ENCODE peak calls at places on chromosomes 6 and 20, in six cellular contexts. One of them, this sample, is unnamed.

GRCh38 chr20:2108987-2109386 is 7.4 kb downstream of the STK35 start:
- DNase-seq in bronchial epithelial cell: peak
- DNase-seq in nephron progenitor cell: no peak
- DNase-seq in mucosa of descending colon: no peak
- DNase-seq in Peyer's patch: no peak
- DNase-seq in AG09309: no peak
- DNase-seq in this sample: no peak

GRCh38 chr6:156779206-156780116 is 2.3 kb downstream of the ARID1B start:
- DNase-seq in Peyer's patch: peak
- DNase-seq in mucosa of descending colon: peak
- DNase-seq in AG09309: no peak
- DNase-seq in nephron progenitor cell: peak
- DNase-seq in bronchial epithelial cell: no peak
- DNase-seq in this sample: peak

GRCh38 chr6:34459899-34460593 is 5.8 kb upstream of the PACSIN1 start:
- DNase-seq in AG09309: peak
- DNase-seq in bronchial epithelial cell: peak
- DNase-seq in Peyer's patch: peak
- DNase-seq in nephron progenitor cell: peak
- DNase-seq in mucosa of descending colon: peak
- DNase-seq in this sample: no peak

GRCh38 chr6:13992417-13993055 is 67.8 kb downstream of the RNF182 start:
- DNase-seq in nephron progenitor cell: no peak
- DNase-seq in AG09309: no peak
- DNase-seq in mucosa of descending colon: no peak
- DNase-seq in Peyer's patch: no peak
- DNase-seq in bronchial epithelial cell: peak
- DNase-seq in this sample: no peak

GRCh38 chr6:157471895-157472686 is 91.1 kb downstream of the ZDHHC14 start:
- DNase-seq in AG09309: no peak
- DNase-seq in bronchial epithelial cell: no peak
- DNase-seq in Peyer's patch: no peak
- DNase-seq in nephron progenitor cell: no peak
- DNase-seq in mucosa of descending colon: no peak
- DNase-seq in this sample: peak

GRCh38 chr20:57040924-57041323 is 225.5 kb downstream of the BMP7 start:
- DNase-seq in mucosa of descending colon: peak
- DNase-seq in nephron progenitor cell: no peak
- DNase-seq in AG09309: peak
- DNase-seq in Peyer's patch: no peak
- DNase-seq in bronchial epithelial cell: no peak
- DNase-seq in this sample: no peak

GRCh38 chr6:27753668-27754407 is 158.4 kb downstream of the OR2B2 start:
- DNase-seq in mucosa of descending colon: peak
- DNase-seq in bronchial epithelial cell: peak
- DNase-seq in nephron progenitor cell: peak
- DNase-seq in AG09309: peak
- DNase-seq in Peyer's patch: peak
- DNase-seq in this sample: peak

GRCh38 chr20:35952480-35953410 is 1.6 kb downstream of the SCAND1 start:
- DNase-seq in nephron progenitor cell: no peak
- DNase-seq in AG09309: no peak
- DNase-seq in Peyer's patch: no peak
- DNase-seq in bronchial epithelial cell: peak
- DNase-seq in mucosa of descending colon: no peak
- DNase-seq in this sample: no peak

GRCh38 chr20:63857751-63858392 is 3.4 kb upstream of the ABHD16B start:
- DNase-seq in Peyer's patch: no peak
- DNase-seq in bronchial epithelial cell: no peak
- DNase-seq in nephron progenitor cell: peak
- DNase-seq in AG09309: no peak
- DNase-seq in mucosa of descending colon: peak
- DNase-seq in this sample: peak

GRCh38 chr6:32970413-32971244 is 2.2 kb downstream of the BRD2 start:
- DNase-seq in Peyer's patch: peak
- DNase-seq in AG09309: peak
- DNase-seq in bronchial epithelial cell: peak
- DNase-seq in mucosa of descending colon: peak
- DNase-seq in nephron progenitor cell: peak
- DNase-seq in this sample: peak

GRCh38 chr6:68639826-68640505 is 4.9 kb downstream of the ADGRB3 start:
- DNase-seq in bronchial epithelial cell: no peak
- DNase-seq in Peyer's patch: no peak
- DNase-seq in mucosa of descending colon: no peak
- DNase-seq in nephron progenitor cell: no peak
- DNase-seq in AG09309: no peak
- DNase-seq in this sample: no peak

GRCh38 chr6:74656442-74656841 is 549.4 kb downstream of the COL12A1 start:
- DNase-seq in bronchial epithelial cell: no peak
- DNase-seq in nephron progenitor cell: no peak
- DNase-seq in AG09309: no peak
- DNase-seq in Peyer's patch: no peak
- DNase-seq in mucosa of descending colon: no peak
- DNase-seq in this sample: no peak

GRCh38 chr20:24770628-24771556 is 178.2 kb upstream of the CST7 start:
- DNase-seq in nephron progenitor cell: no peak
- DNase-seq in AG09309: no peak
- DNase-seq in bronchial epithelial cell: no peak
- DNase-seq in Peyer's patch: no peak
- DNase-seq in mucosa of descending colon: no peak
- DNase-seq in this sample: no peak

DNA sequence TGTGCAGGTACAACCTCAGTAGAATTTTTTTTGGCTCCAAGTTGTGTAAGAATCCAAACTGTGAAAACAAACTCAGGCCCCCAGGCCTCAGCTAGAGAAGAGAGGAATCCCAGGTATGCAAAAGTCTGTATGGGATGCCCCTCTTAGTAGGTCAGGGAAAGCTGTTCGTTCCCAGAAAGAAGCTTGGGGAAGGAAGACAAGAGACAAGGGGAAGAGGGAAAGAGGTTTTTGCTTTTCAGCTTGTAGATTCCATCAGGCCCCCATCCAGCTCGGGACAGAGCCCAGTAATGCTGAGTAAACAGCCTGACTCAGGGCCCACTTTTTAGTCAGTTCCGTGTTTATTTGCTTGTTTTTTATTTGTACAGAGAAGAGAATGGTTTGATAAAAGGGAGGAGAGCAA is 184.4 kb upstream of the FOXA2 start:
- DNase-seq in mucosa of descending colon: no peak
- DNase-seq in AG09309: no peak
- DNase-seq in nephron progenitor cell: no peak
- DNase-seq in Peyer's patch: no peak
- DNase-seq in bronchial epithelial cell: peak
- DNase-seq in this sample: no peak
- TF ChIP-seq CTCF in mucosa of descending colon: no peak
- TF ChIP-seq CTCF in AG09309: no peak
- TF ChIP-seq CTCF in nephron progenitor cell: no peak
- TF ChIP-seq CTCF in Peyer's patch: no peak
- TF ChIP-seq CTCF in bronchial epithelial cell: no peak
- TF ChIP-seq CTCF in this sample: no peak

GRCh38 chr6:42396720-42397119 is 55.0 kb downstream of the TRERF1 start:
- DNase-seq in bronchial epithelial cell: no peak
- DNase-seq in mucosa of descending colon: no peak
- DNase-seq in Peyer's patch: no peak
- DNase-seq in AG09309: no peak
- DNase-seq in nephron progenitor cell: no peak
- DNase-seq in this sample: no peak
- TF ChIP-seq CTCF in bronchial epithelial cell: no peak
- TF ChIP-seq CTCF in mucosa of descending colon: no peak
- TF ChIP-seq CTCF in Peyer's patch: no peak
- TF ChIP-seq CTCF in AG09309: no peak
- TF ChIP-seq CTCF in nephron progenitor cell: no peak
- TF ChIP-seq CTCF in this sample: no peak

DNA sequence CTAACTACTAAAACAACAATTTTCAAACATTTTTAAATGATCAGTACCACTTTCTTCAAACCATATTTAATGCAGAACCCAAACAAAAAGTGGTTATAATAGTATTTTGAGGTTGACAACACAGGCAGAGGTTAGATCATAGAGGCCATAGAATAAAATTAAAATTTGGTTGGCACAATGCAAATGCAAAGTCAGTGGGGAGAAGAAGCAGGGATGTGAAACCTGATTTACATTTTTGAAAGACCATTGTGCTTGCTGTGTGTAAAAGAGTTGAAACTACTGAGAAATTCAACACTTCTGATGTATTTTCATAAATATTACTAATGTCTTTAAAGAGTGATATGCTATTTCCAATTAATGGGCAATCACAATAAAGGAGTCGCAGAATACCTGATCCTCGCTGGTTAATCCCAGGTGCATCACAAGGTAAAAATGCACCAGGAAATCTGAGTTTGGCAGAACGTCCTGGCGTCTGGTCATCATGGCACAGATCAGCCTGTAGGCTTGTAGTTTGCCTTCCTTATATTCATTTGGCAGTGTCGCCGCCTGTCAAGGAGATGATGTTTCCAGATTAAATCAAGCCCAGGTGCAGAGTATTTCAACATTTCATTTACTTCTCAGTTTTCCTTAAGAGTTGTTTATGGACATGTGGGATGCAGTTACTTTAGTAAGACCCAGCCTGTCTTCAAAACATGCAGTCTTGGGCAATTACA is 141.2 kb downstream of the RALGAPA2 start:
- DNase-seq in AG09309: no peak
- DNase-seq in Peyer's patch: no peak
- DNase-seq in bronchial epithelial cell: no peak
- DNase-seq in mucosa of descending colon: no peak
- DNase-seq in nephron progenitor cell: no peak
- DNase-seq in this sample: no peak
- TF ChIP-seq CTCF in AG09309: no peak
- TF ChIP-seq CTCF in Peyer's patch: no peak
- TF ChIP-seq CTCF in bronchial epithelial cell: no peak
- TF ChIP-seq CTCF in mucosa of descending colon: no peak
- TF ChIP-seq CTCF in nephron progenitor cell: no peak
- TF ChIP-seq CTCF in this sample: no peak

GRCh38 chr6:72048080-72048479 is 161.7 kb downstream of the RIMS1 start:
- DNase-seq in nephron progenitor cell: no peak
- DNase-seq in Peyer's patch: no peak
- DNase-seq in bronchial epithelial cell: no peak
- DNase-seq in AG09309: no peak
- DNase-seq in mucosa of descending colon: no peak
- DNase-seq in this sample: no peak

GRCh38 chr6:72037006-72037405 is 150.7 kb downstream of the RIMS1 start:
- DNase-seq in nephron progenitor cell: no peak
- DNase-seq in AG09309: no peak
- DNase-seq in mucosa of descending colon: no peak
- DNase-seq in Peyer's patch: no peak
- DNase-seq in bronchial epithelial cell: no peak
- DNase-seq in this sample: no peak

GRCh38 chr6:72040106-72040505 is 153.8 kb downstream of the RIMS1 start:
- DNase-seq in nephron progenitor cell: no peak
- DNase-seq in Peyer's patch: no peak
- DNase-seq in mucosa of descending colon: no peak
- DNase-seq in AG09309: no peak
- DNase-seq in bronchial epithelial cell: no peak
- DNase-seq in this sample: no peak

GRCh38 chr6:72042088-72042487 is 155.7 kb downstream of the RIMS1 start:
- DNase-seq in AG09309: no peak
- DNase-seq in Peyer's patch: no peak
- DNase-seq in mucosa of descending colon: no peak
- DNase-seq in nephron progenitor cell: no peak
- DNase-seq in bronchial epithelial cell: peak
- DNase-seq in this sample: no peak
- TF ChIP-seq CTCF in AG09309: peak
- TF ChIP-seq CTCF in Peyer's patch: no peak
- TF ChIP-seq CTCF in mucosa of descending colon: no peak
- TF ChIP-seq CTCF in nephron progenitor cell: no peak
- TF ChIP-seq CTCF in bronchial epithelial cell: peak
- TF ChIP-seq CTCF in this sample: no peak

DNA sequence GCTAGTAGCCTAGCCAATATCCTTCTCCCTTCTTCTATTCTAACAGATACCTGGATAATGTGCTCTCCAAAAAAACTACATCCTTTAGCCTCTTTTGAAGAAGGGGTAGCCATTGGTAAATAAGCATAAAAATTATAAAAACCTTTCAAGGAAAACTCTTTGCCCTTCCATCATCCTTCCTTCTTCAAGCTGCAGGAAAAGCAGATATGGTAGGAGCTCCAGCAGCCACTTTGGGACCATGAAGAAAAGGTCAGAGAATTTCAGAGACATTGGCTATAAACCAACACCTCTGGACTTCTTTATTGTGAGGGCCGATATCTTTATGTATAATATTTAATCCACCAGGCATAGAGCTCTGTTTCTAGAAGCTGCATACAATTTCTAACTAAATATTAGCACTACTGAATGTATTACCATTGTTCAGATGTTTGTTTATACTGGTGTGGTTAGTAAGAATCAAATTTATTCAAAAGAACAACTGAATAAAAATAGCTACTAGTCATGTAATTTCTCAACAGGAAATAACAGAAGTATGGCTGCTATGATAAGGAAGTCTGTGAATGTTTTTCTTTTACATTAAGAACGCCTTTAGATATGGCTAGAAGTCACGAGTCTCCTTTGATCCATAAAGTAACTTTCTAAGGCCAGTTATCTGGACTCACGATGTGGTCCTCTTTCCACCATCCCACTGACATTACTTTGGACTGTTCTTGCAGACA is 32.2 kb downstream of the MYLK4 start:
- DNase-seq in AG09309: no peak
- DNase-seq in nephron progenitor cell: no peak
- DNase-seq in Peyer's patch: no peak
- DNase-seq in mucosa of descending colon: no peak
- DNase-seq in bronchial epithelial cell: peak
- DNase-seq in this sample: no peak
- TF ChIP-seq CTCF in AG09309: no peak
- TF ChIP-seq CTCF in nephron progenitor cell: no peak
- TF ChIP-seq CTCF in Peyer's patch: no peak
- TF ChIP-seq CTCF in mucosa of descending colon: no peak
- TF ChIP-seq CTCF in bronchial epithelial cell: no peak
- TF ChIP-seq CTCF in this sample: no peak

DNA sequence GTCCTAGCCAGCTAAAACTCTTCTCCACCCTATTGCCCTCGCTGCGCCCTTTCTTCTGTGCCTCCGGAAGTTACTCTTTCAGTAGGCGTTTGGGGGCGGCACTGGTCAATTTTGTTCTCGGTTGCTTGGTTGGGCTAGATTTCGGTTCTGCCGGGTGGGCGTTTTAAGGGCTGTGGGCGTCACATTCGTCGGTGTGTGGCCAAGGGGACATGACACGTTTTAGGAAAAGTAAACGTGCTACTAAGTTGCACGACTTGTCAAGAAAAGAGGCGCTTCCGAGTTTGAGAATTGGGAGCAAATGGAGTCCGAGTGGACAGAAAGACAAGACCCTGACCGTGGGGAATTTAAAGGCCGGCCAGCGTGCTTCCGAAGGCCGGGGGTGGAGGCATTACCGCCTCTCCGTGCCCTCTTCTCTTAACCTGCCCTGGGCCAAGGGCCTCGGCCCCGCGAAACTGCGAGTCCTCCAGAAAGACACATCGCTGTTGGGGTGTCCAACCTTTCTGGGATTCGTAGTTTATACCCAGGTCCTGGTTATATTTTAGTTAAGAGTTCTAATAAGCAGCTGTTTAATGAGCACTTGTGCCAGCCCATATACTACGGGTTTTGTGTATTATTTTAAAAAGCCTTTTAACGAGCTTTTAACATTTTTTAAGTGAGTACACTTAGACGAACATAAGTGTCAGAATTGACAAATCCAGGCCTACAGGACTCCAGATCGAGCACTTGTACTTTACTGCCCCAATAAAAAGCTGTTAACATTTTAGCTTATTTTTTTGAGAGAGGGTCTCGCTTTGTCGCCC is 664 bp upstream of the BAG6 start:
- DNase-seq in Peyer's patch: peak
- DNase-seq in nephron progenitor cell: peak
- DNase-seq in bronchial epithelial cell: no peak
- DNase-seq in mucosa of descending colon: no peak
- DNase-seq in AG09309: peak
- DNase-seq in this sample: peak
- TF ChIP-seq CTCF in Peyer's patch: no peak
- TF ChIP-seq CTCF in nephron progenitor cell: no peak
- TF ChIP-seq CTCF in bronchial epithelial cell: no peak
- TF ChIP-seq CTCF in mucosa of descending colon: no peak
- TF ChIP-seq CTCF in AG09309: no peak
- TF ChIP-seq CTCF in this sample: no peak